ENCODE peak calls at places on chromosomes 3 and 15, in seven cellular contexts. M is breast epithelium, S is bronchial epithelial cell, T is sigmoid colon, Z is foreskin fibroblast, N is heart right ventricle, E is endothelial cell. C is an unnamed sample.

GRCh38 chr3:11603628-11604027 is 40.1 kb downstream of the VGLL4 start:
- DNase-seq in M (no peak), S (no peak), T (peak; percentile 82), Z (no peak), N (no peak), E (no peak), C (peak; percentile 77)

GRCh38 chr3:68878962-68879361 is 53.4 kb downstream of the TAFA4 start:
- DNase-seq in M (no peak), S (no peak), T (no peak), Z (no peak), N (no peak), E (no peak), C (no peak)

GRCh38 chr3:141370065-141370533 is 1.8 kb downstream of the ZBTB38 start:
- DNase-seq in M (peak; percentile 49), S (peak; percentile 89), T (peak; percentile 81), Z (peak; percentile 76), N (no peak), E (peak; percentile 40), C (no peak)

GRCh38 chr3:64454179-64454578 is 228.9 kb upstream of the PRICKLE2 start:
- DNase-seq in M (no peak), S (peak; percentile 64), T (no peak), Z (no peak), N (no peak), E (no peak), C (no peak)

GRCh38 chr15:69096197-69096596 is 64.2 kb upstream of the GLCE start:
- DNase-seq in M (no peak), S (no peak), T (no peak), Z (no peak), N (no peak), E (no peak), C (no peak)

GRCh38 chr15:52257734-52258062 is 37.9 kb downstream of the MYO5C start:
- DNase-seq in M (no peak), S (peak; percentile 30), T (no peak), Z (no peak), N (no peak), E (no peak), C (peak; percentile 64)

GRCh38 chr3:64427671-64428070 is 202.4 kb upstream of the PRICKLE2 start:
- DNase-seq in M (no peak), S (no peak), T (no peak), Z (no peak), N (no peak), E (no peak), C (no peak)

GRCh38 chr3:40713306-40713705 is 188.5 kb downstream of the ZNF621 start:
- DNase-seq in M (peak; percentile 50), S (no peak), T (no peak), Z (no peak), N (no peak), E (no peak), C (no peak)

GRCh38 chr15:31975446-31976229 is 54.7 kb upstream of the CHRNA7 start:
- DNase-seq in M (no peak), S (peak; percentile 9), T (no peak), Z (no peak), N (peak; percentile 36), E (no peak), C (no peak)

GRCh38 chr3:88180398-88180999 is 30.7 kb downstream of the C3orf38 start:
- DNase-seq in M (no peak), S (peak; percentile 30), T (no peak), Z (peak; percentile 12), N (no peak), E (no peak), C (no peak)

DNA sequence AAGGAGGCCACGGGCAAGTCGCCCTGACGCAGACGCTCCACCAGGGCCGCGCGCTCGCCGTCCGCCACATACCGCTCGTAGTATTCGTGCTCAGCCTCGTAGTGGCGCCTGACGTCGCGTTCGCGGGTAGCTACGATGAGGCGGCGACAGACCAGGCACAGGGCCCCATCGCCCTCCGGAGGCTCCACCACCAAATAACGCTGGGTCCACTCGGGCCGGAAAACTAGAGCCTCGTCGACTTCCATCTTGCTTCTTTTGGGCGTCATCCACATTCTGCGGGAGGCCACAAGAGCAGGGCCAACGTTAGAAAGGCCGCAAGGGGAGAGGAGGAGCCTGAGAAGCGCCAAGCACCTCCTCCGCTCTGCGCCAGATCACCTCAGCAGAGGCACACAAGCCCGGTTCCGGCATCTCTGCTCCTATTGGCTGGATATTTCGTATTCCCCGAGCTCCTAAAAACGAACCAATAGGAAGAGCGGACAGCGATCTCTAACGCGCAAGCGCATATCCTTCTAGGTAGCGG is at the start of gene EPM2AIP1:
- DNase-seq in M (no peak), S (no peak), T (peak; percentile 100), Z (no peak), N (peak; percentile 92), E (peak; percentile 76), C (peak; percentile 96)
- TF ChIP-seq CTCF in M (peak; percentile 44), S (peak; percentile 44), T (peak; percentile 44), Z (peak; percentile 21), N (peak; percentile 54), E (peak; percentile 12), C (peak; percentile 41)

DNA sequence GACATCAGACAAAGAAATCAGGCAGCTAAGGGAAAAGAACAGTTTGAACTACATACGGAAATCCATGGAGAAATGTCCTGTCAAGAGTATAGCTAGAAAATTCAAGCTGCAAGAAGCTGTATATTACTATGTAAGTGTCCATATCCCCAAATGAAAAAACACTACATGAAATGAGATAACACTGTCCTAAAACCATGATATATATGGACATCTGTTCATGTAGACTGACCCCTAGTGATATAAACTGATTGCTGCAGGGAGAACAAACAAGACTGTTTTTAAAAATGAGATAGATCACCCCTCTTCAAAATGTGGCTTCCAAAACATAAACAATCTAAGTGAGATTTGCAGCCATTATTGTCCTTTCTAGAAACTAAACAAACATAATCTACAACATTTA is 985.6 kb downstream of the EPHA3 start:
- DNase-seq in M (no peak), S (peak; percentile 30), T (no peak), Z (peak; percentile 9), N (no peak), E (no peak), C (no peak)
- TF ChIP-seq CTCF in M (no peak), S (peak; percentile 37), T (peak; percentile 25), Z (peak; percentile 39), N (peak; percentile 39), E (peak; percentile 56), C (peak; percentile 28)

DNA sequence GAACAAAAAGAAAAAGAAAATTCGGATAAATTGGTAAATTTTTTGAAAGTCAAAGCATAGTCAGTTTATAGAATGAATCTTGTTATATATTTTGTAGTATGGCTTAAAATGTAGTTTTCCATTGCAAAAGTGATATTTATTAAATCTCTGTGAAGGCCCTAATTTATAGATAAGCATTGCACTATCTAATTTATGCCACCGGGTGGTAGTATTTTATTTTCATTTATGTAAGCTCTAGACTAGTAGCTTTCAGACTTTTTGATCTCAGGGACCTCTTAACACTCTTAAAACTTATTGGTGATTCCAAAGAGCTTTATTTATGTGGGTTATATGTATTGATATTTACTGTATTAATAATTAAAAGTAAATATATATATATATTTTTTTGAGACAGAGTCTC is 133.9 kb upstream of the LRRFIP2 start:
- DNase-seq in M (no peak), S (peak; percentile 27), T (no peak), Z (no peak), N (no peak), E (no peak), C (no peak)
- TF ChIP-seq CTCF in M (no peak), S (no peak), T (peak; percentile 13), Z (peak; percentile 20), N (peak; percentile 37), E (peak; percentile 70), C (peak; percentile 34)

GRCh38 chr15:40443846-40444245 is 3.1 kb downstream of the BAHD1 start:
- DNase-seq in M (no peak), S (no peak), T (no peak), Z (no peak), N (no peak), E (no peak), C (no peak)

GRCh38 chr15:40441012-40441735 is 421 bp downstream of the BAHD1 start:
- DNase-seq in M (no peak), S (no peak), T (no peak), Z (no peak), N (peak; percentile 44), E (peak; percentile 59), C (no peak)

GRCh38 chr15:40440300-40441011 is at the start of gene BAHD1:
- DNase-seq in M (peak; percentile 93), S (peak; percentile 80), T (peak; percentile 98), Z (peak; percentile 95), N (peak; percentile 99), E (peak; percentile 96), C (peak; percentile 97)

GRCh38 chr15:40443255-40443654 is 2.5 kb downstream of the BAHD1 start:
- DNase-seq in M (no peak), S (no peak), T (no peak), Z (no peak), N (no peak), E (no peak), C (no peak)

DNA sequence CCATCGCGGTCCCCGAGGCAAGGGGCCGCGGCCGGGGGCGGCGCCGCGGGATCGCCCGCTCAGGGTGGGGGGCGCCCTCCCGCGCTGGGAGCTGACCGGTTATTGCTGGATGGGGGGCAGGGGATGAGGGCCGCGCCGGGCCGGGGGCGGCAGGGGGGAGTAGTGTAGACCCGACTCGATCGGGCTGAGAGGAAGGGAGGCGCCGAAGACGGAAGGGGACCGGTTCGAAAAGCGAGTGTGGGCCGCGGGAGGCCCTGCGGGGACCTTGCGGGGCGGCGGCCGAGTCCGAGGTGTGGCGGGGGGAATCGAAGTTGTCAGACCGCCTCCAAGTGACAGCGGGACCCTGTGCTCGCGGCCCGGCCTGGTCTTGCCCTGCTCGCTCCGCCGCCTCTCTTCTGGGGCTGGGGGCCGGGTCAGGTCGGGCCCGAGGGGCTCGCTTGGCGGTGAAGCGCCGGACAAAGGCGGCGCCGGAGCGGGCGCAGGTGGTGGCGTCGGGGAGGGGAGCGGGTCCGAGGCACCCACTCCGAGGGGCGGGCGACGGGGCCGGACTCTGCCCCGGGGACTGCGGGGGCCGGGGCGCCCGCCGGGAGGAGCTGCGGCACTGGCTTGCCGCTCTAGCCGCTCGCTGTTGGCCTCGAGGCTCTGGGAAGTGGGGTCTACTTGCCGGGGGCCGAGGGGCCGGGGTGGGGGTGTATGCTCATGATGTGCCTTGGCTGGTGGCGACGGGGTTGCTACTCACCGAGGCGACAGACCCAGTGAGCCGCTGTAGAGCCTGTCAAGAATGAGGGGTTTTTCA is 1.2 kb downstream of the BAHD1 start:
- DNase-seq in M (no peak), S (no peak), T (no peak), Z (no peak), N (no peak), E (peak; percentile 39), C (peak; percentile 60)
- TF ChIP-seq CTCF in M (no peak), S (no peak), T (no peak), Z (no peak), N (peak; percentile 52), E (no peak), C (peak; percentile 13)

DNA sequence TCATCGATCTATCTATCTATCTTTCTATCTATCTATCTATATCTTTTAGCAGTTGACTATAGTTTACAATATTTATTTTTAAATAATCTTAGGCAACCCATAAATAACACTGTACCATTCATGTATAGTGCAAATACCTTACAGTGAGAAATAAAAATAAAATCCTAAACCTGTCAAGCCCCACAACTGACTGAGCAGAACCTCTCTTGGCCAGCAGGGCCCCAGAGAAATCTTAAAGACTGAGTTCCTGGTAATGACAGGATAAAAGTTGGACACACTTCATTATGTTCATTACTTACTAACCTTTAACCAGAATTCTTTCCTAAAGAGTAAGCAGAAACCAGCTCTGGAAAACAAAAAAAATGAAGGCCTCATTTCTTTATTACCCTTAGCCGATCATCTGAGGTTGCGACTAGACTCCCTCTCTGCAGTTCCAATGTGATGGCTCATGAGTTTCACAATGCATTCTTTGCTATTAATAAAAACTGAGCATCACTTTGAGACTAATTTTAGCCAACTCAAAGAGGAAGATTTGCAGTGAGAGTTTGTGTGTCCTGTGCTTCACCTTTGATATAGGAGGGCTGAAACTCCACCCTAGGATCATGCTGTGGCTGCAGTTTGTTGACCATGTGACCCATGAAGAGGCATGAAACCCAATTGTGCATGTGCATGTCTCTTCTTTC is 1072.0 kb downstream of the NSUN3 start:
- DNase-seq in M (no peak), S (no peak), T (no peak), Z (no peak), N (no peak), E (no peak), C (no peak)
- TF ChIP-seq CTCF in M (no peak), S (no peak), T (no peak), Z (no peak), N (peak; percentile 26), E (no peak), C (no peak)